ENCODE peak calls at places on chromosomes 12 and 14, in four cellular contexts. H is stomach; A is GM23248; U is CD8-positive, alpha-beta T cell. P is an unnamed sample. For H3K27me3, the result is how much of the 10 kb centered on the place peaks cover.

GRCh38 chr14:80150301-80150700 is 61.0 kb downstream of the DIO2 start:
- DNase-seq in H (no peak), A (peak), U (no peak), P (no peak)

GRCh38 chr12:96053476-96054261 is 18.3 kb upstream of the LTA4H start:
- DNase-seq in H (no peak), A (no peak), U (no peak), P (no peak)

GRCh38 chr14:58146399-58146798 is 5.6 kb downstream of the ARMH4 start:
- DNase-seq in H (no peak), A (no peak), U (no peak), P (no peak)

GRCh38 chr14:31037709-31038221 is 11.6 kb upstream of the STRN3 start:
- DNase-seq in H (no peak), A (no peak), U (no peak), P (no peak)

GRCh38 chr14:57389646-57390036 is 745 bp upstream of the NAA30 start:
- DNase-seq in H (no peak), A (no peak), U (peak), P (no peak)

GRCh38 chr14:73424453-73424852 is 33.9 kb downstream of the NUMB start:
- DNase-seq in H (no peak), A (no peak), U (no peak), P (no peak)

GRCh38 chr14:85076111-85076510 is 453.8 kb upstream of the FLRT2 start:
- DNase-seq in H (no peak), A (no peak), U (no peak), P (no peak)

GRCh38 chr12:94725375-94726168 is 75.2 kb upstream of the TMCC3 start:
- DNase-seq in H (peak), A (peak), U (no peak), P (no peak)

GRCh38 chr12:8699714-8700113 is 1.9 kb downstream of the RIMKLB start:
- DNase-seq in H (no peak), A (no peak), U (no peak), P (no peak)

GRCh38 chr12:52741378-52742195 is 35.6 kb downstream of the KRT76 start:
- DNase-seq in H (peak), A (peak), U (peak), P (peak)

GRCh38 chr12:25995906-25996305 is 37.4 kb downstream of the RASSF8 start:
- DNase-seq in H (no peak), A (peak), U (no peak), P (no peak)

GRCh38 chr12:2805146-2805525 is 7.3 kb upstream of the ITFG2 start:
- DNase-seq in H (no peak), A (no peak), U (no peak), P (no peak)

GRCh38 chr12:92075425-92075891 is 70.2 kb downstream of the BTG1 start:
- DNase-seq in H (no peak), A (peak), U (no peak), P (no peak)

GRCh38 chr14:50619569-50620141 is 48.5 kb downstream of the SAV1 start:
- DNase-seq in H (no peak), A (peak), U (no peak), P (peak)

GRCh38 chr12:123853401-123854070 is 91.4 kb downstream of the DNAH10 start:
- DNase-seq in H (no peak), A (no peak), U (no peak), P (no peak)

GRCh38 chr12:80129895-80130535 is 30.7 kb downstream of the OTOGL start:
- DNase-seq in H (no peak), A (peak), U (no peak), P (no peak)

GRCh38 chr12:109827566-109828550 is 5.3 kb downstream of the TRPV4 start:
- DNase-seq in H (peak), A (no peak), U (no peak), P (no peak)

GRCh38 chr14:58637391-58638230 is at the start of gene DACT1:
- DNase-seq in H (peak), A (peak), U (peak), P (peak)

GRCh38 chr12:106195638-106196037 is 52.2 kb downstream of the CKAP4 start:
- DNase-seq in H (peak), A (peak), U (no peak), P (no peak)

GRCh38 chr14:68566075-68566474 is 226.8 kb downstream of the ZFP36L1 start:
- DNase-seq in H (no peak), A (no peak), U (no peak), P (no peak)

GRCh38 chr14:57486767-57487379 is 6.8 kb downstream of the CCDC198 start:
- DNase-seq in H (no peak), A (peak), U (no peak), P (no peak)

GRCh38 chr12:78149459-78149858 is 318.8 kb downstream of the NAV3 start:
- DNase-seq in H (no peak), A (no peak), U (no peak), P (no peak)

GRCh38 chr14:105178069-105178867 is 2.8 kb downstream of the NUDT14 start:
- DNase-seq in H (no peak), A (no peak), U (no peak), P (no peak)

GRCh38 chr14:89198544-89199329 is 218.3 kb downstream of the FOXN3 start:
- DNase-seq in H (peak), A (no peak), U (no peak), P (no peak)

GRCh38 chr12:39605996-39606395 is 13.6 kb downstream of the ABCD2 start:
- DNase-seq in H (no peak), A (no peak), U (no peak), P (no peak)

GRCh38 chr12:3200032-3200617 is 122.9 kb downstream of the TSPAN9 start:
- DNase-seq in H (peak), A (peak), U (no peak), P (no peak)

GRCh38 chr12:112686373-112686772 is 105.2 kb upstream of the RPH3A start:
- DNase-seq in H (no peak), A (peak), U (no peak), P (no peak)

GRCh38 chr14:101719708-101720107 is 41.8 kb upstream of the PPP2R5C start:
- DNase-seq in H (peak), A (no peak), U (no peak), P (no peak)

GRCh38 chr14:33564774-33565630 is 385.9 kb downstream of the EGLN3 start:
- DNase-seq in H (no peak), A (peak), U (no peak), P (no peak)

GRCh38 chr14:101135796-101136742 is 232.5 kb upstream of the RTL1 start:
- DNase-seq in H (peak), A (no peak), U (no peak), P (no peak)

GRCh38 chr12:68269727-68270126 is 16.3 kb upstream of the IL22 start:
- DNase-seq in H (no peak), A (no peak), U (no peak), P (no peak)

GRCh38 chr12:82595946-82596345 is 90.8 kb upstream of the TMTC2 start:
- DNase-seq in H (no peak), A (no peak), U (no peak), P (no peak)

GRCh38 chr14:105388110-105388951 is 10.0 kb upstream of the TEX22 start:
- DNase-seq in H (no peak), A (no peak), U (no peak), P (no peak)

GRCh38 chr12:114263031-114263825 is 142.7 kb downstream of the TBX5 start:
- DNase-seq in H (no peak), A (peak), U (no peak), P (no peak)

GRCh38 chr14:50290306-50290705 is 21.7 kb downstream of the L2HGDH start:
- DNase-seq in H (no peak), A (no peak), U (no peak), P (no peak)

GRCh38 chr12:120639771-120640721 is at the start of gene CABP1:
- DNase-seq in H (peak), A (no peak), U (peak), P (peak)

GRCh38 chr12:19186722-19187661 is 57.5 kb downstream of the PLEKHA5 start:
- DNase-seq in H (no peak), A (peak), U (no peak), P (peak)

GRCh38 chr12:74539261-74539660 is 1.6 kb downstream of the ATXN7L3B start:
- DNase-seq in H (no peak), A (peak), U (no peak), P (no peak)

GRCh38 chr12:28552472-28553061 is 362.3 kb downstream of the CCDC91 start:
- DNase-seq in H (no peak), A (peak), U (no peak), P (no peak)

GRCh38 chr12:28555729-28556128 is 365.5 kb downstream of the CCDC91 start:
- DNase-seq in H (no peak), A (no peak), U (no peak), P (no peak)

GRCh38 chr12:28550757-28551381 is 360.6 kb downstream of the CCDC91 start:
- DNase-seq in H (no peak), A (peak), U (no peak), P (no peak)
- H3K27me3 ChIP-seq in H (under half), A (under half), U (under half), P (under half)

DNA sequence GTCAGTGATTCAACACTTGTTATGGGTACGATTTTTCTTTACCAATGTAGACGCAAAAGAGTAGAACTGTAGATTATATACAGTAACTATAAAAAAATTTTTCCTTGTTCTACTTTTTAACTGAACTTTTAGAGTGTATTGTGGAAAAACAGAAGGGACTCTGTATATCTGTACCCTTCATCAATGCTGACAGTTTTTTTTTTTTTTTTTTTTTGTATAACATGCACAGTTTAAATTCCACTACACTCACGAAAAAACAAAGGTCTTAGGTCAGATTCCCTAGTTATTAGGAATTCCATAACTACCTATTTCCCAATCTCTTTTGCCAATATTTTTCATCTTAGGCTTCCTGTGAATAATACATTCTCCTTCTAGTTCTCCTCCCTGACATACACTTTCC is 6.4 kb downstream of the DDHD1 start:
- DNase-seq in H (no peak), A (no peak), U (no peak), P (no peak)
- H3K4me3 ChIP-seq in H (no peak), A (no peak), U (no peak), P (no peak)

DNA sequence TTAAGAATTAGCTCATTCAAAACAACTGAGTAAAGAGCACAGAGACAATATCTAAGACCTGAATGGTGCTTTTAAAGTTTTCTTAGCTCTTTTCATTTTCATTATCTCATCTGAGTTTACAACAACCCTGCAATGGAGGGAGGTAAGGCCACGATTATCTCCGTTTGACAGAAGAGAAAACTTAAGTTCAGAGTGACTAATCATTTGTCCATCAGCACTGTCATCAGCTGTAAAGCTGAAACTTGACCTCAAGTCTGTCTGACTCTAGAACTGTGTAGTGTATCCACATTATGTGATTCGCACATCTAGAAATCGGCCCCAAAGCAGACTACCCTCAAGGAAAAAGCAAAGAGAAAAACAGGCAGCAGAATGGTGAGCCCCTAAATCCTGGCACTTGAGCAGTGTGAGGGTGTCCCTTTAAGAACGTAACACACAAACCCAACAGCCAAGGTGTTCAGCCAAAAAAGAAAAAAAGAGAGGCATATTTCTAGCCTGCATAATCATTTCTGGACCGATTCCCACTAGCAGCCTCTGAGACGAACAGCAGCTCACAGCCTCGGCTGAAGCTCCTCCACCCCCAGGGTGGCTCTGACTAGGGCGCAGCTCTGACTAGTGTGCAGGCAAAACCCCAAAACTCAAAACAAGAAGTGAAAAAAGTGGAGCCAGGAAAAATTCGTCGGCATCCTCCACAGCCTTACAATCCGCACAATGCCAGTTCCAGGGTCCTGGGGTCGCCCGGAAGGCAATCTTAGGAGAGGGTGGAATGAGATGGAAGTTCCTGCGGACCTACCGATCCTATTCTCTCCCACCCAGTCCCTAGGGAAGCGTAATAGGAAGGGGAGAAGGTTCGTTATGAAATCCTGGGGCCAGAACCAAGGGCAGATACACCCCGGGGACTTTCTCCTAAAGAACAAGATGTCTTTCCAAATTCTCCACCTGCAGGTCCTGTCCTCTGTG is 1.5 kb downstream of the STXBP6 start:
- DNase-seq in H (peak), A (peak), U (no peak), P (no peak)
- H3K27me3 ChIP-seq in H (under half), A (under half), U (under half), P (under half)

GRCh38 chr14:40618225-40618898 is 988.3 kb upstream of the LRFN5 start:
- DNase-seq in H (no peak), A (no peak), U (no peak), P (no peak)

GRCh38 chr14:40629144-40629543 is 977.5 kb upstream of the LRFN5 start:
- DNase-seq in H (no peak), A (no peak), U (no peak), P (no peak)

DNA sequence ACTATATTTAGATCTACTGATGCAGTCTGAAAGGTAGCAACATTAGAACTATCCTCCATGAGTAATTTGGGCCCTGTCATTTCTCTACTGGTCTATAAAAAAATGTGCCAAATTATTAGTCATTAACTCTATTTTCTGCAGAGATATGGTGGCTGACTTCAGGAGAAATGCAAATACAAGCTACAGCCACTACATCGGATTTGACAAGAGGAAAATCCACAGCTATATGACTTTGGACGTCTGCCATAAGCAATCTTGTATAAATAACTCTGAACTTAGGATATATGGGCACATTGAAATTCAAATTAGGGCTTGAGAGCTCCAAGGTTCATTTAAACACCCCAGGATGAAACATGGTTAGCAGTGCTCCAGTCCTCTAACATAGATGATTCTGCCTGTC is 983.0 kb upstream of the LRFN5 start:
- DNase-seq in H (no peak), A (no peak), U (no peak), P (no peak)
- H3K4me3 ChIP-seq in H (no peak), A (no peak), U (no peak), P (no peak)

GRCh38 chr14:103223818-103224352 is 100.6 kb downstream of the TNFAIP2 start:
- DNase-seq in H (no peak), A (no peak), U (no peak), P (no peak)
- H3K27me3 ChIP-seq in H (half or more), A (under half), U (under half), P (under half)

GRCh38 chr12:54259194-54260011 is 20.5 kb downstream of the CBX5 start:
- DNase-seq in H (peak), A (peak), U (no peak), P (peak)
- H3K4me3 ChIP-seq in H (peak), A (peak), U (peak), P (no peak)

P was measured in naive thymus-derived CD4-positive, alpha-beta T cell.